ENCODE peak calls at places on chromosomes 3 and 15, in ten cellular contexts. N is choroid plexus epithelial cell; W is brain microvascular endothelial cell; K is AG09319; G is activated T-cell treated with anti-CD3 and anti-CD28 coated beads, Interleukin-2, amount 50 U/mL, for 4 hours; M is PC-3; U is COR-L47; S is NCI-H1092 treated with DMSO at 0.1 percent for 48 hours; X is GM12891; J is cardiac muscle cell. O is an unnamed sample.

GRCh38 chr3:113773381-113773780 is 26.5 kb downstream of the ATP6V1A start:
- DNase-seq in G (no peak), N (peak; percentile 67), U (no peak), M (peak; percentile 18), X (no peak), W (no peak), S (no peak), J (peak; percentile 41), K (peak; percentile 64), O (no peak)

GRCh38 chr3:196163687-196164493 is 47.3 kb downstream of the ZDHHC19 start:
- DNase-seq in N (no peak), G (no peak), K (no peak), J (peak; percentile 27), S (no peak), M (no peak), W (no peak), U (no peak), X (no peak), O (no peak)

GRCh38 chr3:125141596-125142417 is 70.7 kb downstream of the SLC12A8 start:
- DNase-seq in W (no peak), S (peak; percentile 49), K (no peak), N (peak; percentile 58), J (peak; percentile 64), U (no peak), M (no peak), X (peak; percentile 60), G (peak; percentile 55), O (peak; percentile 84)

GRCh38 chr15:42692536-42692935 is 44.4 kb downstream of the CDAN1 start:
- DNase-seq in X (no peak), W (no peak), G (no peak), M (no peak), S (no peak), J (no peak), U (no peak), K (no peak), N (no peak), O (no peak)

GRCh38 chr3:194879991-194880939 is 194.6 kb downstream of the FAM43A start:
- DNase-seq in X (no peak), K (no peak), M (peak; percentile 11), G (no peak), J (peak; percentile 88), U (peak; percentile 48), W (no peak), S (peak; percentile 33), N (peak; percentile 39), O (no peak)

GRCh38 chr3:178436773-178437172 is 99.5 kb upstream of the KCNMB2 start:
- DNase-seq in S (peak; percentile 57), X (peak; percentile 11), K (no peak), U (peak; percentile 82), N (peak; percentile 72), W (peak; percentile 23), M (peak; percentile 60), J (peak; percentile 72), G (no peak), O (no peak)

GRCh38 chr3:185153170-185153733 is 392 bp upstream of the C3orf70 start:
- DNase-seq in J (no peak), S (peak; percentile 33), U (no peak), M (no peak), N (no peak), K (no peak), X (peak; percentile 43), W (peak; percentile 13), G (no peak), O (peak; percentile 1)

GRCh38 chr15:49093252-49094105 is 47.2 kb upstream of the SECISBP2L start:
- DNase-seq in N (no peak), U (no peak), X (no peak), S (no peak), W (no peak), G (no peak), J (no peak), M (no peak), K (no peak), O (no peak)

GRCh38 chr15:86919581-86919980 is 839.9 kb downstream of the AGBL1 start:
- DNase-seq in M (no peak), W (no peak), X (no peak), N (no peak), K (no peak), J (no peak), U (no peak), S (no peak), G (no peak), O (no peak)

GRCh38 chr3:30611613-30612421 is 5.4 kb downstream of the TGFBR2 start:
- DNase-seq in N (peak; percentile 64), M (peak; percentile 84), J (peak; percentile 52), U (no peak), X (no peak), K (no peak), S (no peak), W (peak; percentile 26), G (no peak), O (peak; percentile 63)

GRCh38 chr3:39147711-39148115 is 5.7 kb downstream of the CSRNP1 start:
- DNase-seq in X (peak; percentile 58), U (no peak), S (no peak), N (peak; percentile 67), G (no peak), W (peak; percentile 57), J (peak; percentile 64), M (peak; percentile 45), K (no peak), O (no peak)

GRCh38 chr15:63360170-63360569 is 21.5 kb downstream of the CA12 start:
- DNase-seq in G (no peak), U (no peak), K (no peak), W (no peak), J (no peak), N (no peak), X (no peak), M (no peak), S (no peak), O (no peak)

GRCh38 chr15:41882689-41883483 is 11.0 kb downstream of the SPTBN5 start:
- DNase-seq in J (no peak), G (no peak), K (no peak), S (no peak), U (peak; percentile 19), W (no peak), N (no peak), X (no peak), M (no peak), O (no peak)

GRCh38 chr15:96058103-96058851 is 272.2 kb upstream of the NR2F2 start:
- DNase-seq in J (no peak), G (no peak), W (no peak), S (no peak), X (no peak), U (no peak), K (no peak), N (no peak), M (no peak), O (no peak)

GRCh38 chr15:55937040-55937439 is 56.4 kb downstream of the NEDD4 start:
- DNase-seq in N (peak; percentile 85), K (no peak), X (no peak), S (no peak), M (no peak), W (peak; percentile 83), U (no peak), G (no peak), J (peak; percentile 83), O (peak; percentile 1)

GRCh38 chr3:170740726-170741591 is 129.0 kb downstream of the RPL22L1 start:
- DNase-seq in W (peak; percentile 42), U (peak; percentile 69), X (no peak), N (peak; percentile 83), K (peak; percentile 82), S (peak; percentile 24), J (peak; percentile 89), G (no peak), M (peak; percentile 93), O (no peak)

O was measured in immature natural killer cell.